ENCODE peak calls at places on chromosomes 7 and 10, in four cellular contexts. M, W, C and H are unnamed samples.

GRCh38 chr7:154388999-154389398 is 336.8 kb downstream of the DPP6 start:
- DNase-seq in M (no peak), W (no peak), C (no peak), H (no peak)

GRCh38 chr10:43105119-43105792 is 28.4 kb downstream of the RET start:
- DNase-seq in M (peak), W (peak), C (peak), H (peak)

GRCh38 chr7:50261593-50261992 is 42.9 kb upstream of the IKZF1 start:
- DNase-seq in M (no peak), W (no peak), C (no peak), H (no peak)

GRCh38 chr7:23490357-23491131 is 20.3 kb upstream of the IGF2BP3 start:
- DNase-seq in M (no peak), W (peak), C (peak), H (no peak)

GRCh38 chr7:105189859-105190492 is 176.0 kb downstream of the KMT2E start:
- DNase-seq in M (no peak), W (no peak), C (peak), H (peak)

GRCh38 chr7:74627699-74628411 is 29.7 kb upstream of the GTF2I start:
- DNase-seq in M (no peak), W (peak), C (peak), H (no peak)

GRCh38 chr7:29196971-29197370 is 2.4 kb downstream of the CHN2 start:
- DNase-seq in M (no peak), W (no peak), C (no peak), H (no peak)

GRCh38 chr10:119903946-119904666 is 11.6 kb downstream of the SEC23IP start:
- DNase-seq in M (no peak), W (no peak), C (no peak), H (no peak)

GRCh38 chr10:132306951-132307751 is 599 bp downstream of the STK32C start:
- DNase-seq in M (no peak), W (no peak), C (no peak), H (peak)

GRCh38 chr7:20795361-20795760 is 8.7 kb upstream of the SP8 start:
- DNase-seq in M (no peak), W (no peak), C (no peak), H (no peak)

GRCh38 chr7:1290262-1291039 is 57.8 kb downstream of the UNCX start:
- DNase-seq in M (no peak), W (peak), C (peak), H (peak)

GRCh38 chr10:29860159-29860558 is 199.2 kb downstream of the JCAD start:
- DNase-seq in M (no peak), W (no peak), C (no peak), H (peak)

GRCh38 chr10:52956451-52956850 is 183.9 kb upstream of the MBL2 start:
- DNase-seq in M (no peak), W (no peak), C (no peak), H (peak)

GRCh38 chr10:31158000-31158658 is 126.5 kb upstream of the ZNF438 start:
- DNase-seq in M (no peak), W (peak), C (peak), H (no peak)

GRCh38 chr7:1853619-1854520 is 183.8 kb downstream of the ELFN1 start:
- DNase-seq in M (no peak), W (no peak), C (no peak), H (no peak)

GRCh38 chr7:32658034-32658944 is 163.0 kb downstream of the AVL9 start:
- DNase-seq in M (no peak), W (no peak), C (peak), H (peak)

GRCh38 chr7:102111063-102111757 is 175.5 kb upstream of the SH2B2 start:
- DNase-seq in M (no peak), W (no peak), C (no peak), H (no peak)

GRCh38 chr7:140704205-140704604 is 7.7 kb downstream of the NDUFB2 start:
- DNase-seq in M (no peak), W (no peak), C (no peak), H (no peak)

GRCh38 chr10:131842351-131843088 is 58.3 kb upstream of the PPP2R2D start:
- DNase-seq in M (no peak), W (no peak), C (no peak), H (no peak)

GRCh38 chr7:98949336-98950044 is 71.2 kb downstream of the TRRAP start:
- DNase-seq in M (no peak), W (no peak), C (no peak), H (no peak)

GRCh38 chr7:5296015-5296621 is 13.4 kb downstream of the SLC29A4 start:
- DNase-seq in M (no peak), W (no peak), C (no peak), H (no peak)

GRCh38 chr7:157000047-157000726 is 10.3 kb downstream of the MNX1 start:
- DNase-seq in M (no peak), W (no peak), C (no peak), H (no peak)

GRCh38 chr7:78434281-78434680 is 635.7 kb downstream of the PHTF2 start:
- DNase-seq in M (no peak), W (no peak), C (no peak), H (no peak)

GRCh38 chr10:133038276-133038823 is 49.4 kb upstream of the ADGRA1 start:
- DNase-seq in M (no peak), W (no peak), C (no peak), H (no peak)

GRCh38 chr7:17027143-17027802 is 145.5 kb upstream of the AGR3 start:
- DNase-seq in M (no peak), W (peak), C (peak), H (no peak)

GRCh38 chr10:106311590-106311989 is 852.9 kb downstream of the SORCS1 start:
- DNase-seq in M (no peak), W (no peak), C (peak), H (no peak)

GRCh38 chr10:133347636-133348517 is 704 bp downstream of the PRAP1 start:
- DNase-seq in M (no peak), W (no peak), C (no peak), H (no peak)

GRCh38 chr7:93751421-93751820 is 139.1 kb downstream of the TFPI2 start:
- DNase-seq in M (no peak), W (no peak), C (no peak), H (no peak)

GRCh38 chr10:47261556-47261955 is 38.4 kb upstream of the GDF10 start:
- DNase-seq in M (no peak), W (no peak), C (no peak), H (no peak)

GRCh38 chr10:116226053-116226452 is 47.0 kb downstream of the GFRA1 start:
- DNase-seq in M (no peak), W (no peak), C (no peak), H (no peak)

GRCh38 chr7:107170051-107170661 is 1.4 kb downstream of the HBP1 start:
- DNase-seq in M (no peak), W (no peak), C (no peak), H (no peak)

GRCh38 chr7:107167483-107168232 is 1.1 kb upstream of the HBP1 start:
- DNase-seq in M (no peak), W (peak), C (peak), H (peak)

GRCh38 chr7:107171496-107171895 is 2.7 kb downstream of the HBP1 start:
- DNase-seq in M (no peak), W (no peak), C (no peak), H (no peak)

GRCh38 chr7:107168233-107169119 is at the start of gene HBP1:
- DNase-seq in M (peak), W (peak), C (peak), H (peak)

GRCh38 chr7:107169120-107170050 is 582 bp downstream of the HBP1 start:
- DNase-seq in M (peak), W (peak), C (peak), H (peak)
- TF ChIP-seq CTCF in M (peak), W (no peak), C (no peak), H (peak)

GRCh38 chr7:129778770-129779601 is 167.5 kb downstream of the NRF1 start:
- DNase-seq in M (no peak), W (no peak), C (no peak), H (peak)
- H3K4me3 ChIP-seq in M (peak), W (no peak), C (no peak), H (peak)

DNA sequence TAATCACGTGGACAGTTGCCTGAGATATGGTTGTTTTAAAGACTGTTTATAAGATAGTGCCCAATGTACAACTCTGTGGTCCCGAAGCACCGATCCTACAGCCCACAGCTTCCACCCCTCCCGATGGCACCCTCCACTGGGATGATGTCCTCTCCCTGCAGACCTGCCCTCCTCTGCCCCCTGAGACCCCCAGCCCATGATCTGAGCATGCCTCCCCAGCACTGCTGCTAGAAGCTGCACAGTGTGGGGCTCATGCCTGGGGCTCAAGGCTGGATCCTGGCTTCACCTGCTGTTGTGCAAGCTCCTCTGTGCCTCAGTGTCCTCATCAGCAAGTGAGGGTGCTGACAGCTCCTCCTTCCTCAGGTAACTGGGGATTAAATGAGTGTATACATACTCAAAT is 254.7 kb upstream of the MKI67 start:
- DNase-seq in M (no peak), W (no peak), C (no peak), H (no peak)
- TF ChIP-seq CTCF in M (no peak), W (no peak), C (no peak), H (no peak)

GRCh38 chr10:97178074-97178473 is 7.7 kb downstream of the SLIT1 start:
- DNase-seq in M (no peak), W (no peak), C (no peak), H (no peak)
- H3K4me3 ChIP-seq in M (no peak), W (no peak), C (no peak), H (no peak)

GRCh38 chr10:17805440-17805839 is 3.7 kb upstream of the MRC1 start:
- DNase-seq in M (no peak), W (no peak), C (no peak), H (no peak)

GRCh38 chr10:17805921-17806577 is 3.1 kb upstream of the MRC1 start:
- DNase-seq in M (no peak), W (no peak), C (no peak), H (peak)

GRCh38 chr10:17802966-17803365 is 6.2 kb upstream of the MRC1 start:
- DNase-seq in M (no peak), W (peak), C (peak), H (no peak)

GRCh38 chr10:17801507-17801906 is 7.6 kb upstream of the MRC1 start:
- DNase-seq in M (no peak), W (no peak), C (no peak), H (no peak)

GRCh38 chr10:17802350-17802749 is 6.8 kb upstream of the MRC1 start:
- DNase-seq in M (no peak), W (no peak), C (no peak), H (no peak)
- TF ChIP-seq CTCF in M (no peak), W (no peak), C (no peak), H (no peak)

GRCh38 chr7:7188091-7188490 is 5.7 kb downstream of the C1GALT1 start:
- DNase-seq in M (no peak), W (no peak), C (no peak), H (no peak)

GRCh38 chr7:7182156-7183060 is at the start of gene C1GALT1:
- DNase-seq in M (peak), W (peak), C (peak), H (peak)

GRCh38 chr7:7183061-7183832 is 903 bp downstream of the C1GALT1 start:
- DNase-seq in M (no peak), W (peak), C (peak), H (peak)

GRCh38 chr7:7183833-7184463 is 1.6 kb downstream of the C1GALT1 start:
- DNase-seq in M (no peak), W (peak), C (peak), H (peak)

GRCh38 chr7:7185382-7185989 is 3.1 kb downstream of the C1GALT1 start:
- DNase-seq in M (no peak), W (no peak), C (no peak), H (no peak)
- H3K4me3 ChIP-seq in M (no peak), W (no peak), C (no peak), H (no peak)

GRCh38 chr7:54664235-54665228 is 94.5 kb downstream of the SEC61G start:
- DNase-seq in M (no peak), W (peak), C (peak), H (peak)
- TF ChIP-seq CTCF in M (peak), W (peak), C (peak), H (peak)

DNA sequence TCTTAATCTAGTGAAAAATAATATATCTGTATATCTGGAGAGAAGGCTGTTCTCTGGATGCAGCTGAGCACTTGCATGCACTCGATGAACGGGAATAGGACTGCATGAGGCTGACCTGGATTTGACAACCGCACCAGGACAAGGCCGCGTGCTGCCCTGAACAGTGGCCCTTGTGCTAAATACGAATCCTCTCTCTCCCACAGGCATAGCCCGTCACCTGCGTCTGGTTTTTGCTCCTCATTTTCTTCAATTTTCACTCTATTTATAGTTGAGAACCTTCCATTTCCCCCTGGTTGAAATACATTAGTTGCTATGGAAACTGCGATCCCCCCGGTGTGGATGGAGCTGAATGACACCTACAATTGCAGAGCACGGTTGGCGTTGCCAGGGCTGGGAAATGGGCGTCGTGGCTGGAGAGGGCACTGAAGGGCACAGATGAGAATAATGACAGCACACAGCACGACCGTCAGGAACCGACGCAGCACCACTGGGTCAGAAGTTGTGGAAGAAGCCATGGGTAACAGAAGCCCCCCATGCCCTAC is 158.6 kb upstream of the PITRM1 start:
- DNase-seq in M (no peak), W (no peak), C (no peak), H (no peak)
- H3K4me3 ChIP-seq in M (no peak), W (no peak), C (no peak), H (no peak)

DNA sequence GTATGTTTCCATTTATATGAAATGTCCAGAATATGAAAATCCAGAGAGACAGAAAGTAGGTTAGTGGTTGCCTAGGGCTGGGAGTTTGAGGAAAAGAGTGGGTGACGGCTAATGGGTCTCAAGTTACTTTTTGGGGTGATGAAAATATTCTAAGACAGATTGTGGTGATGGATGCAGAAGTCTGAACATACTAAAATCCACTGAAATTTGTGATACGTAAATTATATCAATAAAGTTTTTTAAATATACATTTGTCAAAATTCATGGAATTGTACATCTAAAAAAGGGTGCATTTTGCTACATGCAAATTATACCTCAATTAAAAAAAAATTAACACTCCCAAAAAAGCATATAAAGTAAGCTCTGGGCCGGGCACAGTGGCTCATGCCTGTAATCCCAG is 9.4 kb downstream of the DDIT4 start:
- DNase-seq in M (no peak), W (no peak), C (no peak), H (no peak)
- TF ChIP-seq CTCF in M (no peak), W (no peak), C (no peak), H (no peak)

GRCh38 chr7:43645699-43646226 is 62.9 kb downstream of the STK17A start:
- DNase-seq in M (no peak), W (no peak), C (no peak), H (no peak)

GRCh38 chr7:43647772-43648643 is 65.1 kb downstream of the STK17A start:
- DNase-seq in M (peak), W (peak), C (peak), H (peak)

GRCh38 chr7:43646603-43647313 is 63.9 kb downstream of the STK17A start:
- DNase-seq in M (no peak), W (peak), C (peak), H (no peak)

GRCh38 chr7:43648725-43649406 is 66.0 kb downstream of the STK17A start:
- DNase-seq in M (no peak), W (peak), C (peak), H (peak)

GRCh38 chr7:43647314-43647691 is 64.4 kb downstream of the STK17A start:
- DNase-seq in M (no peak), W (peak), C (peak), H (no peak)
- H3K4me3 ChIP-seq in M (peak), W (peak), C (peak), H (no peak)